ENCODE peak calls at places on chromosomes 11 and 22, in six cellular contexts. Z is brain microvascular endothelial cell; J is Peyer's patch; H is CD8-positive, alpha-beta memory T cell; Y is uterus; M is CD4-positive, alpha-beta memory T cell. N is an unnamed sample.

GRCh38 chr22:20319041-20319744 is 667 bp downstream of the DGCR6L start:
- DNase-seq in J (no peak), M (no peak), Z (no peak), H (no peak), Y (no peak), N (no peak)

GRCh38 chr11:128481135-128481534 is 106.2 kb downstream of the ETS1 start:
- DNase-seq in J (no peak), H (no peak), M (no peak), Y (no peak), Z (no peak), N (peak)

GRCh38 chr11:122789916-122790315 is 48.4 kb upstream of the CRTAM start:
- DNase-seq in Y (no peak), Z (no peak), J (no peak), H (no peak), M (no peak), N (no peak)

GRCh38 chr11:67316882-67317364 is 13.6 kb downstream of the SSH3 start:
- DNase-seq in Y (no peak), H (no peak), J (no peak), M (no peak), Z (peak), N (peak)

GRCh38 chr22:20324139-20324516 is 4.3 kb upstream of the DGCR6L start:
- DNase-seq in M (peak), Y (no peak), J (peak), H (peak), Z (no peak), N (no peak)

GRCh38 chr22:33838644-33839043 is 81.6 kb downstream of the LARGE1 start:
- DNase-seq in H (no peak), M (no peak), J (no peak), Y (no peak), Z (no peak), N (no peak)

GRCh38 chr11:131928992-131929391 is 558.6 kb downstream of the NTM start:
- DNase-seq in H (no peak), Z (no peak), Y (no peak), M (no peak), J (no peak), N (no peak)

GRCh38 chr11:61129608-61130523 is 27.6 kb downstream of the CD5 start:
- DNase-seq in Y (peak), M (peak), J (peak), Z (peak), H (peak), N (peak)

GRCh38 chr11:69642913-69643632 is 2.1 kb downstream of the CCND1 start:
- DNase-seq in Y (peak), J (peak), Z (peak), H (peak), M (peak), N (peak)

GRCh38 chr22:28174509-28174908 is 255.5 kb upstream of the PITPNB start:
- DNase-seq in Y (no peak), H (no peak), J (no peak), Z (no peak), M (no peak), N (no peak)

GRCh38 chr11:134040386-134041297 is 28.2 kb upstream of the JAM3 start:
- DNase-seq in M (no peak), J (no peak), H (no peak), Y (peak), Z (peak), N (peak)

GRCh38 chr11:76209956-76210885 is 3.9 kb upstream of the WNT11 start:
- DNase-seq in Z (peak), J (peak), M (peak), Y (peak), H (peak), N (peak)

GRCh38 chr22:46614070-46614931 is 5.9 kb upstream of the GRAMD4 start:
- DNase-seq in Y (no peak), M (peak), J (no peak), Z (no peak), H (peak), N (no peak)

GRCh38 chr11:122709042-122709760 is 53.7 kb downstream of the UBASH3B start:
- DNase-seq in Z (peak), H (no peak), M (no peak), J (no peak), Y (no peak), N (peak)

GRCh38 chr11:116930177-116930576 is 92.8 kb upstream of the APOA1 start:
- DNase-seq in J (no peak), Z (peak), M (peak), H (peak), Y (no peak), N (peak)

GRCh38 chr22:23789121-23789520 is 2.4 kb downstream of the SMARCB1 start:
- DNase-seq in Y (no peak), H (no peak), Z (no peak), J (peak), M (no peak), N (no peak)
- H3K4me3 ChIP-seq in Y (no peak), H (no peak), Z (no peak), J (no peak), M (no peak), N (no peak)

GRCh38 chr11:114366331-114367243 is 33.7 kb downstream of the C11orf71 start:
- DNase-seq in Z (peak), J (no peak), Y (no peak), H (no peak), M (no peak), N (peak)
- H3K4me3 ChIP-seq in Z (no peak), J (no peak), Y (no peak), H (no peak), M (no peak), N (no peak)

DNA sequence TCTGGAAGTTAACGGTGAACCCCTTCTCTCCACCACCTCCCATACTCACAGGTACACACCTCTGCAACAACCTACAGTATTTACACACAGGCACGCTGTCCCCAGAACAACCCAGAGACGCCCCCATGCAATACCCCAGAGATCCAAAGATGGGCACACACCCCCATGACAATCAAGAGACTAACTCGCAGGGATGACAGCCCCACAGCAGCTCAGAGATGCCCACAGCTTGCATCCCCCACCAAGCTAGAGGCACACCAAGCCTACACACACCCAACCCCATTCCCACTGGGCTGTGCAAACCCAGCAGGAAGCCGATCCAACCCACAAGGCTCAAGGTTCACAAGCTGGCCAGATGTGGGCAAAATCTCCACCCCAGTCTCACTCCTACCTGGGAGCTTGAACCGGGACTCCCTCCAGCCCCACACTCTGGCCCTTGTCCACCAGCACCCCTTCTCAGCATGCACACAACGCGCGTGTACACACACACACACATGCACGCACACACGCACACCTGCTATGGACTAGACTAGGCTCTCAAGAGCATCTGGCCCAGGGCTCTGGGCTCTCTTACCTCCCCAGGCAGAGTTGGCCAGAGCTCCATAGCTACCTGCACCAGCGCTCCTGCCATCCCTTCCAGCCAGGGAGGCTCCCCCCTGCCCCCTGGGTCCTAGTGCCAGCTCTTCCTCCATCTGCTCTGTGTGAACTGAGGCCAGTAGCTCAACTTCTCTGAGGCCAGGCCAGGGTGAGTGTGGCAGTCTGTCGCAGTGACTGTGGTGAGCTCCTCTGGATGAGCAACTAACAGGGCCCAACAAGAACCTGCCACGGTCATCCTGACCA is 11.5 kb downstream of the STARD10 start:
- DNase-seq in H (no peak), Z (no peak), Y (no peak), J (peak), M (no peak), N (no peak)
- H3K4me3 ChIP-seq in H (peak), Z (peak), Y (peak), J (peak), M (peak), N (no peak)

DNA sequence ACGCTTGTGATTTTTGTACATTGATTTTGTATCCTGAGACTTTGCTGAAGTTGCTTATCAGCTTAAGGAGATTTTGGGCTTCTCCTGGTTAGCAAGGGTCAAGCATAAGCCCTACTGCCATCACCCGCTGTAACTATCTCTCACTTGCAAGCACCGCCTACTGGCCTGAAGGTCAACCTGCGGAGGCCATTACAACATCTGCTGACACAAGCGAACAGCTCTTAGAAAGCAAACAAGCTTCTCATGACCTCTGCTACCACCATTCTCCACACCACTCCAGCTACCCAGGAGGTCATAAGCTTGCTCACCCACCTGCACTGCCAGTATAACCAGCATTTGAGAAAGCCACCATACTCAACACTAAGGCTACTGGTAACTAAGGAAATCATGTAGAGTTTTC is 288.4 kb upstream of the KIRREL3 start:
- DNase-seq in Z (no peak), M (no peak), H (no peak), Y (no peak), J (no peak), N (no peak)
- H3K4me3 ChIP-seq in Z (no peak), M (no peak), H (no peak), Y (no peak), J (no peak), N (no peak)

GRCh38 chr11:82703796-82704195 is 29.9 kb downstream of the FAM181B start:
- DNase-seq in H (no peak), J (no peak), M (no peak), Y (no peak), Z (no peak), N (no peak)
- H3K4me3 ChIP-seq in H (no peak), J (no peak), M (no peak), Y (no peak), Z (no peak), N (no peak)

DNA sequence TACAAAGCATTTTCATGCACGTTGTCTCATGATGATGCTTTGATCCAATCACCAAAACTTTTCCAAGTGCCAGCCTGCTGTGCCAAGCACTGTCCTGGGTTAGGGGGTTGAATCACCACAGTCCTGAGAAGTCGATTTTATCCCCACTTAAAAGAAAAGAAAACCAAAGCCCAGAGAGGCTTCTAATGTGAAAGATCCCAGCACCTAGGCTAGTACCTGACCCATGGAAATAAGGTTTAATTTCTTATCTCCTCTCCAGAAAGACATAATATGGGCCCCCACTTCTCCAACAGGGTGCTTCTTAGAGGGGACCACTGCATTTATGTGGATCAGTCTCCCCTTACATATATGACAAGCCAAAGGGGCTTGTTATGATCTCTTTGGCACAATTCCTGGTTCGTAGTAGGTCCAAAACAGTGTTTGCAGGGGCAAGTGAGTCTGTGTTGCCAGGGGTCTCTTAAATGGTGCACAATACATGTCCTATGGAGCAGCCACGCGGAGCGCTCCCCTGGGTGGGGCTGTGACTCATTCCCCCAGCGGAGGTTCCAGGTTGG is 1.9 kb upstream of the BCL9L start:
- DNase-seq in J (no peak), H (no peak), Y (no peak), M (no peak), Z (no peak), N (no peak)
- H3K4me3 ChIP-seq in J (peak), H (peak), Y (no peak), M (no peak), Z (no peak), N (peak)

DNA sequence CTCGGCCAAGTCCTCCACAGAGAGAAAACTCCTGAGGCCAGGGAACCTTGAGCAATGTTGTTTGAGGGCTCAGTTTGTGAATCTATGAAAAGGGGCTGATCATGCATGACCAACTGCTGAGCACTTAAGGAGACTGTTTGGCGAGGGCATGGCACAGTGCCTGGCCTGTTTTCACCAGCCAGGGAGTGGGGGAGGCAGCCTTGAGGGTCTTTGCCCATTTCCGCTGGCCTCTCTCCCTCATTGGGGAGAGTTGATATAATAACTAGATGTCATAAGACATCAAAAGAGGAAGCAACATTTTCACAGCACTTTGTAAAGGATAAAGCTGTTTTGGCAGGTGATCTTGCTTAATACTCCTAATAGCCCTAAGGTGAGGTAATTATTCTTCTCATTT is 110.6 kb downstream of the TP53I11 start:
- DNase-seq in M (no peak), Z (no peak), J (no peak), Y (no peak), H (no peak), N (no peak)
- H3K4me3 ChIP-seq in M (no peak), Z (no peak), J (no peak), Y (no peak), H (no peak), N (no peak)

N was measured in fibroblast of mammary gland.